ENCODE peak calls at places on chromosomes 11 and 22, in nine cellular contexts. M, T, V, A, N, S, L, G and H are unnamed samples.
A peak's percentile ranks its signal among the peaks of the same experiment; 100 is the strongest.

GRCh38 chr11:134405841-134406240 is 6.2 kb downstream of the B3GAT1 start:
- DNase-seq in T (no peak), A (peak; percentile 58), N (no peak), S (no peak), G (no peak), V (no peak), L (no peak), M (no peak), H (no peak)

GRCh38 chr11:117097567-117098268 is 510 bp downstream of the SIK3 start:
- DNase-seq in L (peak; percentile 74), A (no peak), G (peak; percentile 69), T (peak; percentile 83), V (peak; percentile 60), S (peak; percentile 45), N (peak; percentile 49), M (peak; percentile 72), H (no peak)

GRCh38 chr11:36365937-36366336 is 69.8 kb downstream of the PRR5L start:
- DNase-seq in A (no peak), T (no peak), G (no peak), N (no peak), S (no peak), M (no peak), L (no peak), V (no peak), H (no peak)

GRCh38 chr11:69241844-69242582 is 51.9 kb upstream of the MYEOV start:
- DNase-seq in M (no peak), A (no peak), V (no peak), L (no peak), S (no peak), G (no peak), T (peak; percentile 47), N (no peak), H (no peak)

GRCh38 chr11:111540114-111540920 is at the start of gene LAYN:
- DNase-seq in S (no peak), M (peak; percentile 82), V (peak; percentile 57), L (peak; percentile 76), G (peak; percentile 70), N (peak; percentile 76), A (peak; percentile 82), T (no peak), H (no peak)

GRCh38 chr11:113494021-113494420 is 18.8 kb upstream of the DRD2 start:
- DNase-seq in A (no peak), N (no peak), G (no peak), V (no peak), S (no peak), T (no peak), L (no peak), M (no peak), H (no peak)

GRCh38 chr11:65382036-65382803 is at the start of gene SLC25A45:
- DNase-seq in V (peak; percentile 95), S (peak; percentile 98), T (peak; percentile 96), L (peak; percentile 80), G (peak; percentile 93), M (peak; percentile 98), A (peak; percentile 97), N (peak; percentile 88), H (peak; percentile 99)

GRCh38 chr11:35261197-35261596 is 122.2 kb downstream of the CD44 start:
- DNase-seq in M (no peak), L (no peak), S (no peak), N (no peak), V (no peak), T (no peak), A (no peak), G (no peak), H (no peak)

DNA sequence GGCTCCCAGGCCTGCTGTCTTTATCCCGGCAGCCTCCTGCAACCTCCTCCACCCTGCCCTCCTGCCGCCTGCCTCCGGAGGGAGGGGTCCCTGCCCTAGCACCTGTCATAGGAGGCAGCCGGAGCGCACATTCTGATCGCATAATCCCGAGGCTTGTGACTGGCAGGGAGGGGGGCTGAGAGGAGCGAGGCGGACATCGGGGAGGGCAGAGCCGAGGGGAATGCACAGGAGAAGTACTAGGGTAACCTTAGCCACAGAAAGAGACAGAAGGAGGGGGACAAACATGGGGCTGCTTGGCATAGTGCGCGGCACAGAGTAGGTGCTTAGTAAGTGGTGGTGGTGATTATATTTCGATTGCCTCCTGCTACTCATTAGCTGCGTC is 9.2 kb upstream of the ALX4 start:
- DNase-seq in L (peak; percentile 68), G (no peak), V (no peak), A (peak; percentile 53), S (no peak), N (no peak), M (no peak), T (no peak), H (no peak)
- H3K4me3 ChIP-seq in L (peak overlapping the region; percentile 39), G (no peak overlapping the region), V (no peak overlapping the region), A (no peak overlapping the region), S (no peak overlapping the region), N (no peak overlapping the region), M (no peak overlapping the region), T (no peak overlapping the region), H (no peak overlapping the region)

GRCh38 chr22:21052715-21053459 is 7.1 kb downstream of the LRRC74B start:
- DNase-seq in T (no peak), V (no peak), A (peak; percentile 37), L (no peak), G (no peak), S (no peak), M (no peak), N (no peak), H (no peak)

GRCh38 chr22:21054046-21054713 is 8.4 kb downstream of the LRRC74B start:
- DNase-seq in T (no peak), G (no peak), V (no peak), N (no peak), A (no peak), S (no peak), L (no peak), M (no peak), H (no peak)

GRCh38 chr22:21051836-21052400 is 6.2 kb downstream of the LRRC74B start:
- DNase-seq in S (no peak), V (no peak), L (no peak), N (no peak), M (no peak), T (no peak), A (peak; percentile 45), G (no peak), H (no peak)

GRCh38 chr22:21047730-21048129 is 2.0 kb downstream of the LRRC74B start:
- DNase-seq in S (no peak), A (peak; percentile 64), T (no peak), G (peak; percentile 40), V (no peak), M (no peak), L (no peak), N (no peak), H (no peak)

DNA sequence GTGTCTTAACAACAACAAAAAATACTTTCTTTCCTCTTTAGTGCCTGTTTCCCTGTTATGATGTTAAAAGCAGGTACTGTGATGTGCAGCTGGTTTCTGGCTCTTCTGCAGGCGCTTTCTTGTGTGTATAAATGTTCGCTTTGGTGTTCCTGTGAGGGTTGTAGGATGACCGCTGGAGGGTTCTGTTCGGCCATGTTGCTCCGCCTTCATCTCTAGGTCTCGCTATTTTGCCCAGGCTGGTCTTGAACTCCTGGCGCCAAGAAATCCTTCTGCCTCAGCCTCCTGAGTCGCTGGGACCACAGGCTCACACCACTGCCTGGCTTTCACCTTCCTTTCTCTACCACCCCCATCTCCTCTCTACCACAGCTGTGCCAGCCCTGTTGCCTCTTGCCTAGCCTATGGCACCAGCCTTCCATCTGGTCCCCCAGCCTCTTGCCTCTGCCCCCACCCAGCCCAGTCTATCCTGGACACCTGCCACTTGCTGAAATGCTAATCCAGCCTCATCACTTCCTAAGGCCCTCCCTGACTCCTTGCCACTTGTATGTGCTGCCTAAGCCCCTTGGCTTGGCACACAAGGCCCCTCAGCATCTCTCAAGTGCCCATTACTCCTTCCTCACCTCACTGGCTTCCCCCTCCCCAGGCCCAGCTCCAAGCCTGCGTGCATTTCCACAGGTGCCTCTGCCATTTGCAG is 5.5 kb downstream of the LRRC74B start:
- DNase-seq in N (no peak), L (no peak), V (no peak), G (no peak), A (peak; percentile 61), M (no peak), S (no peak), T (no peak), H (no peak)
- H3K27me3 ChIP-seq in N (no peaks in the 10 kb centered on the region), L (no peaks in the 10 kb centered on the region), V (no peaks in the 10 kb centered on the region), G (no peaks in the 10 kb centered on the region), A (no peaks in the 10 kb centered on the region), M (no peaks in the 10 kb centered on the region), S (no peaks in the 10 kb centered on the region), T (peaks cover 11% of the 10 kb centered on the region), H (no peaks in the 10 kb centered on the region)

GRCh38 chr11:96215094-96215782 is 127.8 kb downstream of the MAML2 start:
- DNase-seq in M (no peak), G (no peak), V (no peak), A (peak; percentile 87), T (no peak), S (no peak), L (no peak), N (no peak), H (no peak)

GRCh38 chr11:96214745-96215093 is 128.3 kb downstream of the MAML2 start:
- DNase-seq in L (no peak), N (no peak), A (no peak), G (no peak), T (no peak), V (no peak), M (no peak), S (no peak), H (no peak)

GRCh38 chr11:96207459-96208449 is 135.2 kb downstream of the MAML2 start:
- DNase-seq in L (no peak), N (peak; percentile 27), T (no peak), S (no peak), M (no peak), G (no peak), V (no peak), A (no peak), H (peak; percentile 75)

GRCh38 chr11:96213500-96213899 is 129.5 kb downstream of the MAML2 start:
- DNase-seq in T (no peak), N (no peak), A (no peak), M (no peak), G (no peak), L (no peak), S (no peak), V (no peak), H (no peak)

DNA sequence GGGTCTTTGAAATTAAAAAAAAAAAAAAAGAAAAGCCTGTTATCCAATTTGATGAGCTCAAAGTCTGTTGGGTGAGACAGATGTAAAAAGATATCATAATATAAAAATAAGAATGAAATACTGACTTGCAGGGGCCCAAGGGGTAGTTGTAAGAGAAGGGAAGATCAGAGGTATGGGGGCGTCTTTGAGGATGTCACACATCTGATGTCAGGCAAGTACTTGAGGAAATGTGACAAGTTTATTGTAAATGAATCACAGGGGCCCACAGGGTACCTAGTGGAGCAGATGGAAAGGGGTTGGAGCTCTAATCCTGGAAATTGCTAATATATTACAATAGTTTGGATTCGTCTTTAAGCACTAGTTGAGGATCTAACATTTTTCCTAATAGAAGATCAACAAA is 131.6 kb downstream of the MAML2 start:
- DNase-seq in G (no peak), V (no peak), M (no peak), L (no peak), A (no peak), N (no peak), S (no peak), T (no peak), H (no peak)
- H3K4me1 ChIP-seq in G (peaks cover 73% of the 10 kb centered on the region), V (peaks cover 3% of the 10 kb centered on the region), M (peaks cover 12% of the 10 kb centered on the region), L (no peaks in the 10 kb centered on the region), A (peaks cover 72% of the 10 kb centered on the region), N (peaks cover 24% of the 10 kb centered on the region), S (no peaks in the 10 kb centered on the region), T (peaks cover 74% of the 10 kb centered on the region), H (peaks cover 50% of the 10 kb centered on the region)

DNA sequence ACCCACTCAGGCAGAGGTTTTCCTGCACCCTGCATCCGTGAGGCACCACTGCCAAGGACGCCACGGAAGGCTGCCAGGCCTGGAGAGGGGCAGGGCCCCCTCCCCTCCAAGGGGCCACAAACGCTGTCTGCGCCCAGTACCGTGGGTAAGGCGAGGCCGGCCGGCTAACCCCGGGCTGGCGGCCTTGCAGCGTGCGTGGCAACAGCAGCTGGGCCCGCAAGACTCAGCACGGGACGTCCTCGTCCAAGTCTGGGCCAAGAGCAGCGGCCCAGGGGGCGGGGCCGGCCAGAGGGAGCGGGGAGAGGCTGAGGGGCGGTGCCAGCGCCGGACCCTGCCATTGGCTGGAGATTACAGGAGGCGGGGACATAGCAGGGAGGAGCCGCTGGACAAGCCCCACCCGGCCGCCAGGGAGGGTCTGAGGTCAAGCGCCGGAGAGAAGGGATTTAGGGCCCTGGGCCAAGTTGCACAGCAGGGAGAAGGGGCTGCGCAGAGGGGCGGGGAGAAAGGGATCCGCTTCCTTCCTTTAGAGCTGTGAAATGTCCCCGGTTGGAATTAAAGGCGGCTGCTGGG is 16.0 kb downstream of the SLC43A1 start:
- DNase-seq in T (peak; percentile 97), S (peak; percentile 98), L (peak; percentile 98), A (peak; percentile 95), V (peak; percentile 99), G (peak; percentile 95), N (peak; percentile 92), M (peak; percentile 97), H (peak; percentile 91)
- H3K4me3 ChIP-seq in T (peak overlapping the region; percentile 39), S (no peak overlapping the region), L (peak overlapping the region; percentile 42), A (peak overlapping the region; percentile 6), V (peak overlapping the region; percentile 33), G (peak overlapping the region; percentile 39), N (no peak overlapping the region), M (peak overlapping the region; percentile 55), H (peak overlapping the region; percentile 10)